ENCODE peak calls at places on chromosome 19, in four cellular contexts. One of them, this sample, is unnamed.

GRCh38 chr19:32041681-32042292 is 303.6 kb upstream of the ZNF507 start:
- DNase-seq in prostate gland: peak; percentile 52
- DNase-seq in gastrocnemius medialis: no peak
- DNase-seq in cardiac muscle cell: peak; percentile 69
- DNase-seq in this sample: peak; percentile 60

GRCh38 chr19:10748924-10749434 is 31.1 kb downstream of the DNM2 start:
- DNase-seq in prostate gland: peak; percentile 39
- DNase-seq in gastrocnemius medialis: no peak
- DNase-seq in cardiac muscle cell: no peak
- DNase-seq in this sample: peak; percentile 98

GRCh38 chr19:28169168-28169862 is 1043.6 kb downstream of the UQCRFS1 start:
- DNase-seq in prostate gland: no peak
- DNase-seq in gastrocnemius medialis: no peak
- DNase-seq in cardiac muscle cell: peak; percentile 67
- DNase-seq in this sample: no peak

GRCh38 chr19:4575267-4575793 is 15.8 kb upstream of the SEMA6B start:
- DNase-seq in prostate gland: no peak
- DNase-seq in gastrocnemius medialis: peak; percentile 22
- DNase-seq in cardiac muscle cell: peak; percentile 49
- DNase-seq in this sample: peak; percentile 66

GRCh38 chr19:14477417-14478112 is 2.4 kb upstream of the PTGER1 start:
- DNase-seq in prostate gland: no peak
- DNase-seq in gastrocnemius medialis: no peak
- DNase-seq in cardiac muscle cell: no peak
- DNase-seq in this sample: peak; percentile 74

GRCh38 chr19:34964598-34964997 is 569 bp upstream of the ZNF792 start:
- DNase-seq in prostate gland: no peak
- DNase-seq in gastrocnemius medialis: no peak
- DNase-seq in cardiac muscle cell: no peak
- DNase-seq in this sample: no peak

GRCh38 chr19:15195987-15196682 is 4.7 kb downstream of the NOTCH3 start:
- DNase-seq in prostate gland: peak; percentile 90
- DNase-seq in gastrocnemius medialis: no peak
- DNase-seq in cardiac muscle cell: peak; percentile 53
- DNase-seq in this sample: no peak

GRCh38 chr19:13060233-13060963 is 42.3 kb downstream of the LYL1 start:
- DNase-seq in prostate gland: no peak
- DNase-seq in gastrocnemius medialis: no peak
- DNase-seq in cardiac muscle cell: no peak
- DNase-seq in this sample: no peak

GRCh38 chr19:22595918-22596341 is 38.2 kb upstream of the ZNF492 start:
- DNase-seq in prostate gland: no peak
- DNase-seq in gastrocnemius medialis: no peak
- DNase-seq in cardiac muscle cell: no peak
- DNase-seq in this sample: no peak

GRCh38 chr19:30711296-30711695 is 339.1 kb downstream of the ZNF536 start:
- DNase-seq in prostate gland: no peak
- DNase-seq in gastrocnemius medialis: no peak
- DNase-seq in cardiac muscle cell: no peak
- DNase-seq in this sample: no peak

GRCh38 chr19:30593358-30593757 is 221.2 kb downstream of the ZNF536 start:
- DNase-seq in prostate gland: no peak
- DNase-seq in gastrocnemius medialis: no peak
- DNase-seq in cardiac muscle cell: no peak
- DNase-seq in this sample: no peak

GRCh38 chr19:48044561-48044960 is 682 bp upstream of the CABP5 start:
- DNase-seq in prostate gland: no peak
- DNase-seq in gastrocnemius medialis: no peak
- DNase-seq in cardiac muscle cell: no peak
- DNase-seq in this sample: no peak

GRCh38 chr19:17909017-17909732 is 23.6 kb upstream of the CCDC124 start:
- DNase-seq in prostate gland: no peak
- DNase-seq in gastrocnemius medialis: no peak
- DNase-seq in cardiac muscle cell: no peak
- DNase-seq in this sample: no peak

GRCh38 chr19:42255766-42256750 is 1.1 kb upstream of the ERF start:
- DNase-seq in prostate gland: no peak
- DNase-seq in gastrocnemius medialis: no peak
- DNase-seq in cardiac muscle cell: peak; percentile 61
- DNase-seq in this sample: peak; percentile 72

GRCh38 chr19:47376589-47377144 is 27.6 kb downstream of the DHX34 start:
- DNase-seq in prostate gland: no peak
- DNase-seq in gastrocnemius medialis: no peak
- DNase-seq in cardiac muscle cell: no peak
- DNase-seq in this sample: no peak

GRCh38 chr19:43895727-43896126 is 39.4 kb downstream of the ZNF45 start:
- DNase-seq in prostate gland: no peak
- DNase-seq in gastrocnemius medialis: no peak
- DNase-seq in cardiac muscle cell: no peak
- DNase-seq in this sample: no peak

GRCh38 chr19:2283835-2284507 is 2.0 kb upstream of the PEAK3 start:
- DNase-seq in prostate gland: no peak
- DNase-seq in gastrocnemius medialis: no peak
- DNase-seq in cardiac muscle cell: no peak
- DNase-seq in this sample: no peak

GRCh38 chr19:2288743-2289713 is 7.1 kb upstream of the PEAK3 start:
- DNase-seq in prostate gland: no peak
- DNase-seq in gastrocnemius medialis: no peak
- DNase-seq in cardiac muscle cell: no peak
- DNase-seq in this sample: no peak

GRCh38 chr19:2287585-2287984 is 5.6 kb upstream of the PEAK3 start:
- DNase-seq in prostate gland: no peak
- DNase-seq in gastrocnemius medialis: no peak
- DNase-seq in cardiac muscle cell: no peak
- DNase-seq in this sample: no peak

GRCh38 chr19:2288010-2288742 is 6.2 kb upstream of the PEAK3 start:
- DNase-seq in prostate gland: no peak
- DNase-seq in gastrocnemius medialis: no peak
- DNase-seq in cardiac muscle cell: no peak
- DNase-seq in this sample: peak; percentile 10

DNA sequence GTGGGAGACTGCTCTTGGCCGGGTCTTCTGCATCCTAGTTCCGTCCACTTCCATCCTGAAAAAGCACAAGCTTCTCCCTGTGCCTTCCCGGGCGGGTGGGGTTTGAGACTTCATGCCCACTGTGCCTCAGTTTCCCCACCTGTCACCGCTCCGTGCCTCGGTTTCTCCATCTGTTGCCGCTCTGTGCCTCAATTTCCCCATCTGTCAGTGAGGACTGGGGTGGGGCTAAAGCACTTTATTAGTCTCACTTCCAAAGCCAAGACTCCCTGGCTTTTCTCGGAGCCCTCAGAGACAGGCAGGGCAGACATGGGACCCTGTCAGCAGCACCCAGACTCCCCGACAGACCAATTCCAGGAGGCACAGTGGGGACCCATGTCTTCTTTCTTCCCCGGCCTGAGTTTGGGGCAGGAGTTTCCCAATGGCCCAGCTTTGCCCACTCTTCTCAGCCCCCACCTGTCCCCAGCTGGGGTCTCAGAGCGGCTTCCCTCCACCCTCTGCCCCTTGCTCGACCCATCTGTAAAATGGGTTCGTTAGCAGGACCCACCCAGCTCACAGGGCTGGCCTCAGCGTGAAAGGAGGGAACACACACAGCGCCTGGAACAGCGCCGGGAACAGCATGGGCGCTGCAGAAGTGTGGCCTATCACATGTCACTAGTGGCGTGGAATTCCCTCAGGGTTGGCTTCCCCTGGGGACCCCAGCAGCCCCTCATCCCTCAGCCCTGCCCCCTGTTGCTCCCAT is 4.6 kb upstream of the PEAK3 start:
- DNase-seq in prostate gland: no peak
- DNase-seq in gastrocnemius medialis: no peak
- DNase-seq in cardiac muscle cell: no peak
- DNase-seq in this sample: no peak
- H3K27me3 ChIP-seq in prostate gland: peaks cover 11% of the 10 kb centered on the region
- H3K27me3 ChIP-seq in gastrocnemius medialis: peaks cover 31% of the 10 kb centered on the region
- H3K27me3 ChIP-seq in cardiac muscle cell: peaks cover 91% of the 10 kb centered on the region
- H3K27me3 ChIP-seq in this sample: peaks cover 45% of the 10 kb centered on the region

GRCh38 chr19:45473366-45474190 is 5.8 kb downstream of the FOSB start:
- DNase-seq in prostate gland: no peak
- DNase-seq in gastrocnemius medialis: no peak
- DNase-seq in cardiac muscle cell: no peak
- DNase-seq in this sample: no peak
- H3K27me3 ChIP-seq in prostate gland: no peaks in the 10 kb centered on the region
- H3K27me3 ChIP-seq in gastrocnemius medialis: no peaks in the 10 kb centered on the region
- H3K27me3 ChIP-seq in cardiac muscle cell: no peaks in the 10 kb centered on the region
- H3K27me3 ChIP-seq in this sample: peaks cover 35% of the 10 kb centered on the region

GRCh38 chr19:844300-844971 is 3.6 kb downstream of the PRTN3 start:
- DNase-seq in prostate gland: no peak
- DNase-seq in gastrocnemius medialis: no peak
- DNase-seq in cardiac muscle cell: no peak
- DNase-seq in this sample: no peak

GRCh38 chr19:845707-846481 is 5.1 kb downstream of the PRTN3 start:
- DNase-seq in prostate gland: no peak
- DNase-seq in gastrocnemius medialis: no peak
- DNase-seq in cardiac muscle cell: no peak
- DNase-seq in this sample: no peak

GRCh38 chr19:843836-844299 is 3.1 kb downstream of the PRTN3 start:
- DNase-seq in prostate gland: no peak
- DNase-seq in gastrocnemius medialis: no peak
- DNase-seq in cardiac muscle cell: no peak
- DNase-seq in this sample: no peak

GRCh38 chr19:840519-841206 is at the start of gene PRTN3:
- DNase-seq in prostate gland: no peak
- DNase-seq in gastrocnemius medialis: no peak
- DNase-seq in cardiac muscle cell: no peak
- DNase-seq in this sample: no peak

DNA sequence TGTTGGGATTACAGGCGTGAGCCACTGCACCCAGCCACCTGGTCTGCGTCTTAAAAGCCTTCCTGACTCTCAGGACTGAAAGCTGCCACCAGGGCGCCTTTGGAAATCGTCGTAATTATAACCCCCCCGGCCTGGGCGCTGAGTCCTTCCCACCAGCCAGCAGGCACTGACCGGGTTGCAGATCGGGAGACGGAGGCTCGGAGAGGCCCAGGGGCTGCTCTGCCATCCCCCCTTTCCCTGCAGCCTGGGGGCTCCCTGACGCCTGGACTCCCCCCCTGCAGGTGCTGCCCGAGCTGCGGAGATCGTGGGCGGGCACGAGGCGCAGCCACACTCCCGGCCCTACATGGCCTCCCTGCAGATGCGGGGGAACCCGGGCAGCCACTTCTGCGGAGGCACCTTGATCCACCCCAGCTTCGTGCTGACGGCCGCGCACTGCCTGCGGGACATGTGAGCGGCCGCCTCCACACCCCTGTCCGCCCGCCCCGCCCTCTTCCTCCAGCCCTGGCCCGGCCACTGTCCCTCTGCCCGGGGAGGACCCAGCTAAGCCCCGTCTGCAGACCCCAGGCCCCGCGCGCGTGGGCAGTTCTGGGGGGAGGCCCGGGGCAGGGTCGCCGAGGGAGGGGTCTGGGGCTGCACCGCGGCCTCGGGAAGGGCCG is 2.5 kb downstream of the PRTN3 start:
- DNase-seq in prostate gland: no peak
- DNase-seq in gastrocnemius medialis: no peak
- DNase-seq in cardiac muscle cell: peak; percentile 71
- DNase-seq in this sample: no peak
- H3K27me3 ChIP-seq in prostate gland: peaks cover 7% of the 10 kb centered on the region
- H3K27me3 ChIP-seq in gastrocnemius medialis: peaks cover 70% of the 10 kb centered on the region
- H3K27me3 ChIP-seq in cardiac muscle cell: peaks cover 33% of the 10 kb centered on the region
- H3K27me3 ChIP-seq in this sample: peaks cover 55% of the 10 kb centered on the region

GRCh38 chr19:55434356-55434755 is 8.7 kb downstream of the SHISA7 start:
- DNase-seq in prostate gland: no peak
- DNase-seq in gastrocnemius medialis: no peak
- DNase-seq in cardiac muscle cell: no peak
- DNase-seq in this sample: no peak

GRCh38 chr19:55435020-55435419 is 8.1 kb downstream of the SHISA7 start:
- DNase-seq in prostate gland: no peak
- DNase-seq in gastrocnemius medialis: no peak
- DNase-seq in cardiac muscle cell: no peak
- DNase-seq in this sample: no peak

GRCh38 chr19:55439052-55439451 is 4.0 kb downstream of the SHISA7 start:
- DNase-seq in prostate gland: no peak
- DNase-seq in gastrocnemius medialis: no peak
- DNase-seq in cardiac muscle cell: no peak
- DNase-seq in this sample: no peak

GRCh38 chr19:55437410-55437809 is 5.7 kb downstream of the SHISA7 start:
- DNase-seq in prostate gland: no peak
- DNase-seq in gastrocnemius medialis: no peak
- DNase-seq in cardiac muscle cell: peak; percentile 90
- DNase-seq in this sample: no peak

DNA sequence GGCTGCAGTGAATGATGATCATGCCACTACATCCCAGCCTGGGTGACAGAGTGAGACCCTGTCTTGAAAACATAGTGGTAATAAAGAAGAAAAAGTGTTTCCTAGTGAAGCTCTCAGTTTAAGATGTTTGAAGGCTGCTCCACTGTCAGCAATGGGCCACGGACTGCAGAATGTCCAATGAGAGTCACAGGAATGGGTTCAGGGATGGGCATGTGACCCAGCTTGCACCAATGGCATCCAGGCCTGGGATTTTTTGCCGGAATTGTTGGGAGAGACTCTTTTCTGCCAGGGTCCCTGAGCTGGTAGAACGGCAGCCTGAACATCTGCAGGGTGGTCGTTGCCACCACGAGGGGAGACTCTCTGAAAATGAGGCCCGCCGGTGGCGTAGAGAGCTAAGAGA is 6.3 kb downstream of the SHISA7 start:
- DNase-seq in prostate gland: no peak
- DNase-seq in gastrocnemius medialis: no peak
- DNase-seq in cardiac muscle cell: no peak
- DNase-seq in this sample: no peak
- H3K27me3 ChIP-seq in prostate gland: peaks cover 45% of the 10 kb centered on the region
- H3K27me3 ChIP-seq in gastrocnemius medialis: peaks cover 72% of the 10 kb centered on the region
- H3K27me3 ChIP-seq in cardiac muscle cell: peaks cover 40% of the 10 kb centered on the region
- H3K27me3 ChIP-seq in this sample: peaks cover 16% of the 10 kb centered on the region

This sample was measured in BE2C.